ENCODE peak calls at places on chromosomes 16 and 17, in five cellular contexts. T, H, M, I and S are unnamed samples.

GRCh38 chr17:45785373-45786193 is 1.5 kb downstream of the CRHR1 start:
- DNase-seq in M (no peak), H (no peak), I (no peak), T (no peak), S (no peak)

GRCh38 chr17:57937492-57937891 is 17.7 kb downstream of the CUEDC1 start:
- DNase-seq in I (no peak), H (no peak), M (no peak), T (no peak), S (no peak)

GRCh38 chr17:64599827-64600226 is 62.3 kb downstream of the SMURF2 start:
- DNase-seq in M (no peak), H (no peak), T (no peak), I (no peak), S (no peak)

GRCh38 chr16:64440421-64440831 is 681.4 kb downstream of the CDH11 start:
- DNase-seq in M (no peak), H (no peak), I (no peak), T (no peak), S (no peak)

GRCh38 chr16:85313541-85314208 is 201.4 kb upstream of the CIBAR2 start:
- DNase-seq in I (no peak), T (no peak), H (no peak), M (no peak), S (no peak)

GRCh38 chr17:63675231-63675606 is 24.7 kb downstream of the LIMD2 start:
- DNase-seq in M (no peak), I (no peak), T (no peak), H (peak), S (no peak)

GRCh38 chr16:84532855-84533486 is 28.5 kb upstream of the MEAK7 start:
- DNase-seq in T (no peak), I (no peak), M (no peak), H (no peak), S (no peak)

GRCh38 chr17:17669081-17669850 is 12.0 kb upstream of the RAI1 start:
- DNase-seq in T (no peak), I (no peak), M (no peak), H (no peak), S (no peak)

GRCh38 chr16:9790199-9790598 is 392.0 kb downstream of the GRIN2A start:
- DNase-seq in I (no peak), T (no peak), H (no peak), M (no peak), S (no peak)

GRCh38 chr16:575354-576196 is 5.8 kb downstream of the PIGQ start:
- DNase-seq in I (no peak), M (no peak), T (no peak), H (no peak), S (no peak)

GRCh38 chr16:30903596-30903995 is 7.2 kb downstream of the CTF1 start:
- DNase-seq in T (no peak), I (no peak), H (no peak), M (no peak), S (no peak)

GRCh38 chr17:2064980-2065785 is 10.3 kb downstream of the HIC1 start:
- DNase-seq in M (no peak), H (peak), T (no peak), I (no peak), S (no peak)

GRCh38 chr16:30185683-30186421 is 2.5 kb downstream of the CORO1A start:
- DNase-seq in I (peak), H (peak), M (no peak), T (peak), S (no peak)